ENCODE peak calls at places on chromosomes 7 and 10, in ten cellular contexts. J is kidney epithelial cell, W is fibroblast of mammary gland, Q is body of pancreas, V is mesothelial cell of epicardium, Y is IMR-90, L is upper lobe of right lung, Z is A549, R is nephron progenitor cell, A is AG09319. X is an unnamed sample.

GRCh38 chr10:27448926-27449325 is 55.2 kb upstream of the RAB18 start:
- DNase-seq in V (no peak), Y (peak), R (no peak), Q (no peak), L (no peak), A (no peak), W (peak), Z (peak), J (peak), X (peak)

GRCh38 chr7:151252961-151253691 is 4.6 kb upstream of the SMARCD3 start:
- DNase-seq in V (no peak), Z (no peak), R (peak), A (no peak), W (no peak), Y (no peak), L (no peak), J (no peak), Q (no peak), X (no peak)

GRCh38 chr10:6314620-6315205 is 112.0 kb downstream of the PFKFB3 start:
- DNase-seq in R (no peak), V (no peak), J (no peak), L (no peak), Z (peak), W (no peak), Q (no peak), Y (no peak), A (no peak), X (no peak)

GRCh38 chr7:131235489-131236317 is 92.0 kb upstream of the MKLN1 start:
- DNase-seq in A (peak), Q (no peak), Y (peak), V (no peak), L (no peak), W (peak), J (peak), R (no peak), Z (peak), X (peak)

GRCh38 chr10:119761106-119761505 is 35.3 kb downstream of the INPP5F start:
- DNase-seq in Z (no peak), Q (no peak), A (peak), W (peak), V (no peak), R (no peak), Y (peak), J (no peak), L (no peak), X (no peak)

GRCh38 chr10:62861507-62861906 is 45.3 kb upstream of the EGR2 start:
- DNase-seq in W (peak), J (no peak), Y (no peak), R (no peak), A (no peak), L (no peak), Z (no peak), V (no peak), Q (no peak), X (no peak)

GRCh38 chr7:38840736-38841460 is 68.1 kb downstream of the VPS41 start:
- DNase-seq in L (no peak), R (no peak), Q (no peak), V (no peak), Z (no peak), A (peak), Y (peak), W (peak), J (peak), X (no peak)

GRCh38 chr7:93578762-93579161 is 4.2 kb upstream of the CALCR start:
- DNase-seq in Q (no peak), W (no peak), Y (no peak), Z (peak), R (no peak), J (no peak), A (no peak), L (no peak), V (no peak), X (no peak)

GRCh38 chr7:137316643-137317042 is 26.9 kb downstream of the PTN start:
- DNase-seq in L (no peak), R (no peak), Z (no peak), V (no peak), Y (no peak), A (no peak), W (no peak), J (no peak), Q (no peak), X (no peak)

GRCh38 chr10:59905066-59905734 is 1.2 kb downstream of the CCDC6 start:
- DNase-seq in V (peak), A (no peak), Z (no peak), Q (peak), L (peak), W (peak), J (no peak), R (peak), Y (peak), X (no peak)

GRCh38 chr7:23472974-23473847 is 2.9 kb upstream of the IGF2BP3 start:
- DNase-seq in Z (peak), V (no peak), R (peak), Q (no peak), L (no peak), A (no peak), W (no peak), J (no peak), Y (no peak), X (no peak)

GRCh38 chr7:142883571-142884284 is 1.8 kb downstream of the TRPV6 start:
- DNase-seq in J (no peak), L (peak), Y (no peak), Q (no peak), A (no peak), W (no peak), V (peak), Z (no peak), R (no peak), X (no peak)

GRCh38 chr10:850093-850492 is 81.4 kb downstream of the LARP4B start:
- DNase-seq in J (no peak), R (no peak), A (no peak), L (no peak), Z (no peak), W (no peak), Q (no peak), V (no peak), Y (no peak), X (no peak)

GRCh38 chr10:845526-845925 is 86.0 kb downstream of the LARP4B start:
- DNase-seq in J (no peak), Y (no peak), R (no peak), A (no peak), V (no peak), L (no peak), Q (no peak), W (no peak), Z (no peak), X (no peak)

GRCh38 chr10:851891-852290 is 79.6 kb downstream of the LARP4B start:
- DNase-seq in Q (no peak), Y (no peak), V (no peak), W (no peak), R (no peak), A (no peak), L (no peak), J (no peak), Z (no peak), X (no peak)

GRCh38 chr10:844552-844951 is 87.0 kb downstream of the LARP4B start:
- DNase-seq in Q (no peak), A (no peak), W (peak), R (no peak), L (no peak), V (no peak), Z (no peak), J (no peak), Y (peak), X (no peak)

DNA sequence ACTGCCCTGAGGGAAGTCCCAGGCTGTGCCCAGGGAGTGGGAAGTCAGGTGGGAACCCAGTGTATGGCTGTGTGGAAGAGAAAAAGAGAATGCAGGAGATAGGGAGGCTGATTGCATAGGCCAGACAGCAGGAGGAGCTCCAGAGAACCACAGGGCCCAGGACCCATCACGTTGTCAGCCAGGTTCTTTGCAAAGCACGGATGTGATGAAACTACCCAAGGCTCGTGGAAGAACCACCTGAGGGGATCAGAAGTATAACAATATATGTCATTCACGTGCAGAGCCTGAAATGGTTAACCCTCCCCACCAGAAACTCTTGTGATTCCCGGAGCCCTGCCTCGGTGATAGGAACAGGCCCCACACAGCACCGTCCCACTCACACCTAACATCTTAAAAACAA is 83.6 kb downstream of the LARP4B start:
- DNase-seq in L (no peak), Q (no peak), W (no peak), V (no peak), R (no peak), A (no peak), J (no peak), Z (peak), Y (no peak), X (no peak)
- TF ChIP-seq CTCF in L (no peak), Q (no peak), W (peak), V (no peak), R (no peak), A (no peak), J (no peak), Z (no peak), Y (no peak), X (no peak)

GRCh38 chr10:31635415-31636065 is 293.1 kb downstream of the ARHGAP12 start:
- DNase-seq in Z (no peak), A (no peak), J (no peak), Y (peak), R (no peak), Q (no peak), W (peak), L (no peak), V (no peak), X (no peak)
- TF ChIP-seq CTCF in Z (no peak), A (no peak), J (no peak), Y (no peak), R (no peak), Q (no peak), W (no peak), L (no peak), V (no peak), X (no peak)

GRCh38 chr10:22655312-22655973 is 58.9 kb downstream of the PIP4K2A start:
- DNase-seq in L (no peak), Q (no peak), Z (peak), Y (peak), R (peak), A (peak), W (peak), J (peak), V (no peak), X (no peak)
- TF ChIP-seq CTCF in L (no peak), Q (no peak), Z (no peak), Y (peak), R (no peak), A (no peak), W (no peak), J (peak), V (no peak), X (no peak)

GRCh38 chr7:1073211-1073977 is 14.5 kb upstream of the GPER1 start:
- DNase-seq in Z (no peak), V (no peak), R (peak), Y (no peak), Q (no peak), A (no peak), L (no peak), J (no peak), W (no peak), X (no peak)

GRCh38 chr7:1078985-1079384 is 8.9 kb upstream of the GPER1 start:
- DNase-seq in Q (no peak), W (no peak), A (no peak), R (peak), L (no peak), J (no peak), Z (no peak), Y (no peak), V (no peak), X (no peak)

GRCh38 chr7:1074593-1075431 is 13.1 kb upstream of the GPER1 start:
- DNase-seq in L (no peak), W (no peak), V (no peak), Z (no peak), A (no peak), J (no peak), Y (no peak), R (peak), Q (no peak), X (no peak)

GRCh38 chr7:1078519-1078918 is 9.4 kb upstream of the GPER1 start:
- DNase-seq in Y (no peak), Q (no peak), L (no peak), R (no peak), W (no peak), A (no peak), Z (no peak), V (no peak), J (no peak), X (no peak)

GRCh38 chr7:1076184-1077072 is 11.5 kb upstream of the GPER1 start:
- DNase-seq in Y (no peak), Q (peak), Z (no peak), J (no peak), V (no peak), A (no peak), L (no peak), R (no peak), W (peak), X (no peak)
- TF ChIP-seq CTCF in Y (no peak), Q (peak), Z (no peak), J (no peak), V (no peak), A (no peak), L (no peak), R (no peak), W (no peak), X (no peak)

DNA sequence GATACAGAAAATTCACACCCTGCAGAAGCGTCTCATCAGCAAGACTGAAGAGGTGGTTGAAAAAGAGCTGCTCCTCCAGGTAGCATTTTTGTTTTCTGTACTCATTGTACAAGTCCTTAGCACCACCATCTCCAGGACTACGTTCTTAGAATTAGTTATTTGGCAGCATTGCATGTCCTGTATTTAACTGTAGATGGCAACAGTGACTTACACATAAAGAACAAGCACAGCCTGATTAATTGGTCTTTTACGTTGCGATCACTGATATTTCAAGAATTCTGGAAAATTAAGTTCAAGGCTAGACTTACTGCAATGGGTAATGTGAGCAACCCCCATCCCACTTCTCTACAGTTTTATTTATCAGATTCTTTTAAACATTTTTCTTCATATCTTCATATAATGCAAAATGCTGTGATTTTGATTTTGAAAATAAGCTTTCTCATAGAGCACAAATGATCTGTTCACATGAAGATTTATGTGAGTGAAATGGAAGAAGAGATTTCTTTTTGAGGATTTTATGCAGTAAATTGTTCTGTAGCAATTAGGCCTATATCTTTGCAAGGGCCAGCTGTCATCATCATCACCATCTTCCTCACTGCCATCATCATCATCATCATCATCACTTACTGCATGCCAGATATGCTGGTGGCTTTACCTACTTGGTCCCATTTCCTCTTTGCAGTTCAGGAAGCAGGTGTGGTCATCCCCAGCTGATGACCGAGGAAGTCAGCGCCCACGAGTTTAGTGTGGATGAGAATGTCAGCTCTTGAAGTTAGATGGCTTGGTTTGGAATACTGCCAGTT is 53.3 kb downstream of the CFAP58 start:
- DNase-seq in J (peak), V (no peak), Q (no peak), A (peak), Z (peak), R (no peak), Y (peak), L (no peak), W (peak), X (no peak)
- TF ChIP-seq CTCF in J (peak), V (peak), Q (peak), A (peak), Z (peak), R (peak), Y (peak), L (peak), W (peak), X (peak)

DNA sequence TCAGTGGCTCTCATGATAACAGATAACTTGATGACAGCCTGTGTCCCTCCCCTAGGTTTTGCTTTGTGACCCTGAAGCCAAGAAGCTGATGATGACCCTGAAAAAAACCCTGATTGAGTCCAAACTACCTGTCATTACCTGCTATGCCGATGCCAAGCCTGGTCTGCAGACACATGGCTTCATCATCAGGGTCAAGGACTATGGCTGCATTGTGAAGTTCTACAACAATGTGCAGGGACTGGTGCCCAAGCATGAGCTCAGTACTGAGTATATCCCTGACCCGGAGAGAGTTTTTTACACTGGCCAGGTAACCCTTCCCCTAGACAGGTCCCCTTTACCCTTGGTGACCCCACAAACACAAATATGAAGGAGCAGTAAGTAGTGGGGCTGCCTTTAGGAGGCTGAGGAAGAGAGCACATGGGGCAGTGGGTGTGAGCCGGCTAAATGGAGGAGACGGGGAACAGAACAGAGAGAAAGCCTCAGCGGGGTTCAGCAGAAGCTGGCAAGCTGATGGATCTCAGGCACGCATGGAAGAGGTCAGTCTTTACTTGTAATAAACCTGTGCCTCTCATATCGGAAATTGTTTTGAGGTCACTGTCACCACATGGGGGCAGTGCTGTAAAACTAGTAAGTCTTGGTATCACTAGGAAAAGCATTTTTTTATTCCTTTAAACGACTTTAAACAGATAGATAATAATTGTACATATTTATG is 20.2 kb downstream of the PDCD11 start:
- DNase-seq in Y (peak), W (peak), L (no peak), A (peak), Z (peak), R (peak), V (peak), J (peak), Q (peak), X (no peak)
- TF ChIP-seq CTCF in Y (peak), W (peak), L (peak), A (peak), Z (peak), R (peak), V (peak), J (peak), Q (peak), X (peak)

GRCh38 chr7:78326189-78326588 is 527.6 kb downstream of the PHTF2 start:
- DNase-seq in J (peak), A (no peak), Q (no peak), Z (no peak), R (no peak), L (no peak), W (peak), Y (peak), V (no peak), X (no peak)
- TF ChIP-seq CTCF in J (no peak), A (no peak), Q (no peak), Z (no peak), R (no peak), L (no peak), W (no peak), Y (no peak), V (no peak), X (no peak)

GRCh38 chr7:44858161-44858560 is 10.3 kb upstream of the H2AZ2 start:
- DNase-seq in J (no peak), W (no peak), L (no peak), Y (no peak), Q (no peak), Z (no peak), R (no peak), V (no peak), A (no peak), X (no peak)
- TF ChIP-seq CTCF in J (no peak), W (no peak), L (no peak), Y (no peak), Q (no peak), Z (no peak), R (peak), V (peak), A (no peak), X (no peak)

X was measured in CD14-positive monocyte.